ENCODE peak calls at places on chromosome 16, in nine cellular contexts. One of them, this sample, is unnamed.

GRCh38 chr16:25796239-25796638 is 104.5 kb downstream of the HS3ST4 start:
- DNase-seq in NCI-H1694: no peak
- DNase-seq in NCI-H2171 treated with DMSO at 0.1 percent for 48 hours: no peak
- DNase-seq in endothelial cell: no peak
- DNase-seq in activated CD4-positive, alpha-beta memory T cell treated with anti-CD3 and anti-CD28 coated beads for 36 hours: no peak
- DNase-seq in Daoy: no peak
- DNase-seq in iPS-NIHi11: no peak
- DNase-seq in stimulated activated CD8-positive, alpha-beta memory T cell treated with anti-CD3 and anti-CD28 coated beads, Interleukin-7, amount 100 ng/mL, for 24 hours: no peak
- DNase-seq in transverse colon: no peak
- DNase-seq in this sample: no peak

GRCh38 chr16:12976491-12976890 is 75.1 kb downstream of the SHISA9 start:
- DNase-seq in transverse colon: no peak
- DNase-seq in NCI-H2171 treated with DMSO at 0.1 percent for 48 hours: no peak
- DNase-seq in endothelial cell: no peak
- DNase-seq in stimulated activated CD8-positive, alpha-beta memory T cell treated with anti-CD3 and anti-CD28 coated beads, Interleukin-7, amount 100 ng/mL, for 24 hours: no peak
- DNase-seq in activated CD4-positive, alpha-beta memory T cell treated with anti-CD3 and anti-CD28 coated beads for 36 hours: no peak
- DNase-seq in NCI-H1694: no peak
- DNase-seq in iPS-NIHi11: no peak
- DNase-seq in Daoy: no peak
- DNase-seq in this sample: no peak

GRCh38 chr16:58938856-58939255 is 204.7 kb upstream of the GOT2 start:
- DNase-seq in Daoy: no peak
- DNase-seq in activated CD4-positive, alpha-beta memory T cell treated with anti-CD3 and anti-CD28 coated beads for 36 hours: no peak
- DNase-seq in stimulated activated CD8-positive, alpha-beta memory T cell treated with anti-CD3 and anti-CD28 coated beads, Interleukin-7, amount 100 ng/mL, for 24 hours: no peak
- DNase-seq in iPS-NIHi11: peak
- DNase-seq in transverse colon: no peak
- DNase-seq in NCI-H2171 treated with DMSO at 0.1 percent for 48 hours: no peak
- DNase-seq in NCI-H1694: no peak
- DNase-seq in endothelial cell: no peak
- DNase-seq in this sample: no peak

GRCh38 chr16:50880926-50881325 is 139.0 kb downstream of the CYLD start:
- DNase-seq in NCI-H1694: no peak
- DNase-seq in Daoy: no peak
- DNase-seq in NCI-H2171 treated with DMSO at 0.1 percent for 48 hours: no peak
- DNase-seq in stimulated activated CD8-positive, alpha-beta memory T cell treated with anti-CD3 and anti-CD28 coated beads, Interleukin-7, amount 100 ng/mL, for 24 hours: no peak
- DNase-seq in activated CD4-positive, alpha-beta memory T cell treated with anti-CD3 and anti-CD28 coated beads for 36 hours: no peak
- DNase-seq in iPS-NIHi11: no peak
- DNase-seq in transverse colon: no peak
- DNase-seq in endothelial cell: no peak
- DNase-seq in this sample: peak

GRCh38 chr16:57036945-57037344 is 47.6 kb downstream of the NLRC5 start:
- DNase-seq in iPS-NIHi11: no peak
- DNase-seq in transverse colon: no peak
- DNase-seq in NCI-H2171 treated with DMSO at 0.1 percent for 48 hours: no peak
- DNase-seq in endothelial cell: no peak
- DNase-seq in NCI-H1694: no peak
- DNase-seq in stimulated activated CD8-positive, alpha-beta memory T cell treated with anti-CD3 and anti-CD28 coated beads, Interleukin-7, amount 100 ng/mL, for 24 hours: no peak
- DNase-seq in activated CD4-positive, alpha-beta memory T cell treated with anti-CD3 and anti-CD28 coated beads for 36 hours: no peak
- DNase-seq in Daoy: no peak
- DNase-seq in this sample: no peak

GRCh38 chr16:64626771-64627170 is 495.1 kb downstream of the CDH11 start:
- DNase-seq in stimulated activated CD8-positive, alpha-beta memory T cell treated with anti-CD3 and anti-CD28 coated beads, Interleukin-7, amount 100 ng/mL, for 24 hours: no peak
- DNase-seq in transverse colon: no peak
- DNase-seq in Daoy: peak
- DNase-seq in activated CD4-positive, alpha-beta memory T cell treated with anti-CD3 and anti-CD28 coated beads for 36 hours: no peak
- DNase-seq in NCI-H1694: peak
- DNase-seq in iPS-NIHi11: no peak
- DNase-seq in NCI-H2171 treated with DMSO at 0.1 percent for 48 hours: peak
- DNase-seq in endothelial cell: no peak
- DNase-seq in this sample: no peak

GRCh38 chr16:47571711-47572110 is 110.6 kb downstream of the PHKB start:
- DNase-seq in NCI-H2171 treated with DMSO at 0.1 percent for 48 hours: no peak
- DNase-seq in activated CD4-positive, alpha-beta memory T cell treated with anti-CD3 and anti-CD28 coated beads for 36 hours: no peak
- DNase-seq in endothelial cell: no peak
- DNase-seq in stimulated activated CD8-positive, alpha-beta memory T cell treated with anti-CD3 and anti-CD28 coated beads, Interleukin-7, amount 100 ng/mL, for 24 hours: no peak
- DNase-seq in Daoy: no peak
- DNase-seq in iPS-NIHi11: no peak
- DNase-seq in NCI-H1694: no peak
- DNase-seq in transverse colon: no peak
- DNase-seq in this sample: no peak

GRCh38 chr16:16146380-16147315 is 76.6 kb downstream of the ABCC6 start:
- DNase-seq in Daoy: no peak
- DNase-seq in transverse colon: no peak
- DNase-seq in NCI-H1694: no peak
- DNase-seq in endothelial cell: no peak
- DNase-seq in activated CD4-positive, alpha-beta memory T cell treated with anti-CD3 and anti-CD28 coated beads for 36 hours: no peak
- DNase-seq in iPS-NIHi11: no peak
- DNase-seq in stimulated activated CD8-positive, alpha-beta memory T cell treated with anti-CD3 and anti-CD28 coated beads, Interleukin-7, amount 100 ng/mL, for 24 hours: no peak
- DNase-seq in NCI-H2171 treated with DMSO at 0.1 percent for 48 hours: no peak
- DNase-seq in this sample: no peak

GRCh38 chr16:15576960-15577958 is 65.7 kb downstream of the MARF1 start:
- DNase-seq in stimulated activated CD8-positive, alpha-beta memory T cell treated with anti-CD3 and anti-CD28 coated beads, Interleukin-7, amount 100 ng/mL, for 24 hours: no peak
- DNase-seq in transverse colon: peak
- DNase-seq in NCI-H1694: no peak
- DNase-seq in iPS-NIHi11: no peak
- DNase-seq in Daoy: no peak
- DNase-seq in NCI-H2171 treated with DMSO at 0.1 percent for 48 hours: peak
- DNase-seq in endothelial cell: no peak
- DNase-seq in activated CD4-positive, alpha-beta memory T cell treated with anti-CD3 and anti-CD28 coated beads for 36 hours: no peak
- DNase-seq in this sample: no peak

GRCh38 chr16:8330761-8331160 is 259.6 kb downstream of the TMEM114 start:
- DNase-seq in stimulated activated CD8-positive, alpha-beta memory T cell treated with anti-CD3 and anti-CD28 coated beads, Interleukin-7, amount 100 ng/mL, for 24 hours: no peak
- DNase-seq in NCI-H1694: no peak
- DNase-seq in iPS-NIHi11: no peak
- DNase-seq in endothelial cell: no peak
- DNase-seq in NCI-H2171 treated with DMSO at 0.1 percent for 48 hours: no peak
- DNase-seq in transverse colon: no peak
- DNase-seq in Daoy: no peak
- DNase-seq in activated CD4-positive, alpha-beta memory T cell treated with anti-CD3 and anti-CD28 coated beads for 36 hours: no peak
- DNase-seq in this sample: no peak

This sample was measured in esophagus muscularis mucosa.